ENCODE peak calls at places on chromosomes 4 and X, in four cellular contexts. O, L, F and N are unnamed samples. For H3K9me1 and H3K27me3, the result is how much of the 10 kb centered on the place peaks cover.

GRCh38 chr4:186149872-186150271 is 41.5 kb upstream of the CYP4V2 start:
- DNase-seq in O (no peak), L (no peak), F (no peak), N (peak)

GRCh38 chrX:1657367-1658082 is 42.7 kb downstream of the ASMT start:
- DNase-seq in O (no peak), L (no peak), F (no peak), N (peak)

GRCh38 chrX:20438871-20439526 is 172.3 kb upstream of the RPS6KA3 start:
- DNase-seq in O (no peak), L (no peak), F (no peak), N (no peak)

GRCh38 chr4:8345946-8346814 is 76.6 kb downstream of the HTRA3 start:
- DNase-seq in O (no peak), L (no peak), F (no peak), N (no peak)

GRCh38 chrX:3520987-3521875 is 174.8 kb upstream of the MXRA5 start:
- DNase-seq in O (peak), L (no peak), F (no peak), N (no peak)

GRCh38 chr4:159105761-159106243 is 2.9 kb downstream of the RAPGEF2 start:
- DNase-seq in O (peak), L (no peak), F (no peak), N (peak)

GRCh38 chr4:82785248-82786003 is 13.2 kb downstream of the SCD5 start:
- DNase-seq in O (peak), L (peak), F (no peak), N (peak)

GRCh38 chrX:137567474-137568232 is 1.7 kb downstream of the ZIC3 start:
- DNase-seq in O (no peak), L (no peak), F (no peak), N (no peak)

GRCh38 chr4:176927664-176928063 is 134.9 kb upstream of the VEGFC start:
- DNase-seq in O (peak), L (no peak), F (no peak), N (peak)

GRCh38 chr4:174402470-174403176 is 118.9 kb downstream of the CEP44 start:
- DNase-seq in O (no peak), L (no peak), F (no peak), N (no peak)

GRCh38 chr4:158669310-158669709 is 2.4 kb downstream of the C4orf46 start:
- DNase-seq in O (no peak), L (no peak), F (no peak), N (no peak)

GRCh38 chr4:150253416-150253815 is 175.2 kb downstream of the DCLK2 start:
- DNase-seq in O (no peak), L (no peak), F (no peak), N (no peak)

GRCh38 chr4:11650801-11651596 is 222.3 kb upstream of the HS3ST1 start:
- DNase-seq in O (peak), L (no peak), F (no peak), N (no peak)

GRCh38 chr4:13484749-13485345 is 707 bp upstream of the RAB28 start:
- DNase-seq in O (peak), L (no peak), F (no peak), N (no peak)

GRCh38 chr4:156798438-156798837 is 173.2 kb downstream of the PDGFC start:
- DNase-seq in O (no peak), L (no peak), F (no peak), N (no peak)

GRCh38 chr4:22485751-22486150 is 30.1 kb downstream of the ADGRA3 start:
- DNase-seq in O (peak), L (no peak), F (no peak), N (no peak)

GRCh38 chrX:104335765-104336164 is 81.0 kb upstream of the ESX1 start:
- DNase-seq in O (peak), L (no peak), F (no peak), N (peak)

GRCh38 chrX:137236837-137237236 is 203.0 kb upstream of the GPR101 start:
- DNase-seq in O (no peak), L (no peak), F (no peak), N (no peak)

GRCh38 chr4:27006247-27006603 is 145.6 kb downstream of the STIM2 start:
- DNase-seq in O (peak), L (no peak), F (no peak), N (peak)

GRCh38 chr4:4575284-4576211 is 33.7 kb upstream of the STX18 start:
- DNase-seq in O (peak), L (no peak), F (peak), N (peak)

GRCh38 chr4:4913147-4913561 is 53.7 kb downstream of the MSX1 start:
- DNase-seq in O (no peak), L (no peak), F (no peak), N (no peak)

GRCh38 chrX:110224926-110225617 is 92.8 kb downstream of the AMMECR1 start:
- DNase-seq in O (no peak), L (no peak), F (no peak), N (no peak)

GRCh38 chr4:159349332-159349731 is 246.5 kb downstream of the RAPGEF2 start:
- DNase-seq in O (no peak), L (no peak), F (no peak), N (no peak)

GRCh38 chrX:13001097-13001496 is 26.2 kb downstream of the TMSB4X start:
- DNase-seq in O (no peak), L (no peak), F (no peak), N (no peak)

GRCh38 chr4:113350576-113350975 is 301.1 kb downstream of the ANK2 start:
- DNase-seq in O (no peak), L (no peak), F (no peak), N (no peak)

GRCh38 chrX:84501798-84502628 is at the start of gene HDX:
- DNase-seq in O (peak), L (peak), F (no peak), N (peak)

GRCh38 chr4:833156-833555 is 7.2 kb upstream of the CPLX1 start:
- DNase-seq in O (no peak), L (no peak), F (no peak), N (no peak)

GRCh38 chrX:63275127-63275526 is 76.0 kb downstream of the SPIN4 start:
- DNase-seq in O (peak), L (no peak), F (peak), N (peak)

GRCh38 chr4:141058739-141059507 is 74.3 kb downstream of the RNF150 start:
- DNase-seq in O (peak), L (no peak), F (no peak), N (no peak)

GRCh38 chr4:102868153-102868781 is 525 bp upstream of the CISD2 start:
- DNase-seq in O (no peak), L (no peak), F (no peak), N (no peak)

GRCh38 chrX:8413279-8413678 is 51.4 kb upstream of the VCX3B start:
- DNase-seq in O (no peak), L (no peak), F (no peak), N (no peak)

GRCh38 chr4:92600638-92601037 is 296.9 kb downstream of the GRID2 start:
- DNase-seq in O (no peak), L (no peak), F (no peak), N (no peak)

GRCh38 chr4:92599044-92599443 is 295.3 kb downstream of the GRID2 start:
- DNase-seq in O (no peak), L (no peak), F (no peak), N (no peak)
- H3K9me1 ChIP-seq in O (under half), L (under half), F (under half), N (under half)

GRCh38 chr4:24999392-25000104 is 31.2 kb downstream of the LGI2 start:
- DNase-seq in O (no peak), L (no peak), F (no peak), N (no peak)
- H3K27me3 ChIP-seq in O (under half), L (under half), F (under half), N (under half)

DNA sequence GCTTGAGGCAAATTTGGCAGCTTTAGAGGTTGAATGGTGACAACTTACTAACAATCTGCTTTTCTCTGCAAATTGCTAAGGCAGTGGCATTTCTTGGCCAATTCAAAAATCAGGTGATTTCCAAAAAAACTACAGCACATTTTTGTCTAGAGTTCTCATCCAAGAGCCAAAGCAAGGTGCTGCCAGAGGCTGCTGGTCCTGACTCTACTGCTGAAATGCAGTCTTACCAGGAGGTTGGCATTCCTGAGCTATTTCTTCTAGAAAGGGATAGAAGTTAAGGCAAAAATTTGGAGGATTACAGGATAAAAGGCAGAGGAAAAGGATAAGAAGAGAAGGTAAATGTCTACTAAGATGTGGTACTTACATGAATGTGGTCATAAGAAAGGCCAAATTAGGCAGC is 75.6 kb downstream of the COX18 start:
- DNase-seq in O (no peak), L (no peak), F (no peak), N (no peak)
- H3K9me1 ChIP-seq in O (under half), L (under half), F (under half), N (under half)

DNA sequence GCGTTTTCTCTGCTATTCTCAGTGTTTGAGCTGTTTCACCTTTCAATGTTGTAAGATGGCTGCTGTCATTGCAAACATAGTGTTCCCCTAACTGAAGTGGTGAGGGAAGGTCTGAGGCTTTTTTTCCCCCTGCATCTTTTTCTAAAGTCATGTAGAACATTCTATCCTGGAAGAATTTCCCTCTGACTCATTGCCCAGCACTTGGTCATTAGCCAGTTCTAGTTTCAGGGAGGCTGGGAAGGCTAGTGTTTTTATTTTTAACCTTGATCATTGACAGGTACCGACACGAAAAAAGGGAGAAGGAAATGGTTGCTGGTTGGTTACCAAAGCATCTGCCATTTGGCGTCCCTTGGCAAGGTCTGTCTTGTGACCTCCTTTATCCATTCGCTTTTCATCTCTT is 6.6 kb downstream of the LANCL3 start:
- DNase-seq in O (no peak), L (no peak), F (no peak), N (no peak)
- H3K27me3 ChIP-seq in O (under half), L (under half), F (under half), N (under half)

DNA sequence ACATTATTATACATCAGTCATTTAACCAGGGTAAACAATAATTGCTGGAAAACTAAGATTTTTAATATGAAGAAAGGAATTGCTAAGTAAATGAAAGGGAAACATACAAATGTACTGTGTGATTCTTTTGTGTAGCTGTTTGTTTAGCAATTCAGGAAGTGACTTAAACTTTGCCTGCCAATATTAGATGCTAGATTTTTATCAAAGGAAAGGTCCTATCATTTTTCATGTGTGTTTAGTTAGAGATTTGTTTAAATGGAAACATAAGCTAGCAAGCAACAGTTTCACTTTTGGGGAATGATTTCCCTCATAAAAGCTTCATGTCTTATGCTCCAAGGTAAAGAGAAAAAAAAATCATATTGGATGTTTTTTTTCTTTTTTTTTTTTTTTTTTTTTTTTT is 95.1 kb upstream of the LIMCH1 start:
- DNase-seq in O (no peak), L (no peak), F (no peak), N (peak)
- H3K9me1 ChIP-seq in O (under half), L (under half), F (under half), N (under half)

DNA sequence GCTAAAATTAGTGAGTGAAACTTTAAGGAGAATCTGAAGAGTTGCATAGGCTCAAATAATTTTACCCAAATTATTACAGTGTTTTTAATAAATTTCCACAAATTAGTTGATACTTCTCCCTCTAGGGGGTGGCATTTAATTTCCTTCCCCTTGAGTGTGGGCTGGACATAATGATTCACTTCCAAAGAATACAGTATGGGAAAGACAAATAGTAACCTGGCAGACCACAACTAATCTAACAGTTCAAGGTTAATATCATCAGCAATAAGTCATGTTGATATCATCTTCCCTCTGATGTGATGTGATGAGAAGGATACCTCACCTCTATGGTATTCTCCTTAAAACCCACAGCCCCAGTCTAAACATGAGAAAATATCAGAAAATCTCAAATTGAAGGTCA is 15.5 kb downstream of the PFKFB1 start:
- DNase-seq in O (peak), L (no peak), F (no peak), N (peak)
- H3K27me3 ChIP-seq in O (under half), L (under half), F (under half), N (under half)

DNA sequence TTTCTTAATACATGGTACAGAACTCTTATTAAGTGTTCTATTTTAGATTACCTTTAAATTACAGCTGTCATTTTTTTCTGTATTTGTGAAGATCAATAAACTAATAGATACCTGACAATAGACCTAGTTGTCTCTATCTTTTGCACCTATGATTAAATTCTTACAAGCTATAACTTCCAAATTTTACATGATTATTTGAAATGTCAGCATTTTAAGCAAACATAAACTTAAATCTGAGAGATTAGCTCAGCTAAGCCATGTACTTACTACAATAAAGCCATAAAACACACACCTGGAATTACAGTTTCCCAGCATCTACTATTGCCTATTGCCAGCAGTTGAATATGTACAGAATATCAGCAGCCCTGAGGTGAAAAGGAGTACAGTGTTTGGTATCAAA is 118.8 kb downstream of the UGT8 start:
- DNase-seq in O (no peak), L (no peak), F (no peak), N (no peak)
- H3K9me1 ChIP-seq in O (under half), L (under half), F (under half), N (under half)

GRCh38 chr4:48483777-48484493 is 792 bp downstream of the SLC10A4 start:
- DNase-seq in O (no peak), L (no peak), F (peak), N (no peak)
- H3K27me3 ChIP-seq in O (half or more), L (under half), F (under half), N (half or more)

GRCh38 chr4:111839186-111839585 is 306.1 kb upstream of the FAM241A start:
- DNase-seq in O (no peak), L (no peak), F (no peak), N (no peak)
- H3K9me1 ChIP-seq in O (under half), L (under half), F (under half), N (under half)

GRCh38 chrX:72294497-72294896 is 11.2 kb downstream of the CITED1 start:
- DNase-seq in O (no peak), L (no peak), F (no peak), N (no peak)
- H3K27me3 ChIP-seq in O (under half), L (under half), F (under half), N (under half)